ENCODE peak calls at places on chromosomes 2 and 18, in ten cellular contexts. One of them, this sample, is unnamed.

GRCh38 chr2:189274412-189274811 is 94.9 kb upstream of the COL5A2 start:
- DNase-seq in NCI-H2029 treated with DMSO at 0.1 percent for 48 hours: no peak
- DNase-seq in RWPE1: no peak
- DNase-seq in putamen: no peak
- DNase-seq in epithelial cell of esophagus: no peak
- DNase-seq in effector CD4-positive, alpha-beta T cell: no peak
- DNase-seq in neuronal stem cell: no peak
- DNase-seq in heart right ventricle: no peak
- DNase-seq in NCI-H146: no peak
- DNase-seq in stimulated activated CD4-positive, alpha-beta T cell treated with anti-CD3 and anti-CD28 coated beads, TNF-alpha, amount 100 ng/mL, for 1 hour: no peak
- DNase-seq in this sample: no peak

GRCh38 chr2:26150243-26150642 is 22.6 kb upstream of the GAREM2 start:
- DNase-seq in NCI-H2029 treated with DMSO at 0.1 percent for 48 hours: no peak
- DNase-seq in RWPE1: no peak
- DNase-seq in putamen: no peak
- DNase-seq in epithelial cell of esophagus: no peak
- DNase-seq in effector CD4-positive, alpha-beta T cell: no peak
- DNase-seq in neuronal stem cell: no peak
- DNase-seq in heart right ventricle: no peak
- DNase-seq in NCI-H146: no peak
- DNase-seq in stimulated activated CD4-positive, alpha-beta T cell treated with anti-CD3 and anti-CD28 coated beads, TNF-alpha, amount 100 ng/mL, for 1 hour: no peak
- DNase-seq in this sample: no peak

GRCh38 chr2:143955416-143956075 is 564.4 kb downstream of the ZEB2 start:
- DNase-seq in NCI-H2029 treated with DMSO at 0.1 percent for 48 hours: no peak
- DNase-seq in RWPE1: no peak
- DNase-seq in putamen: no peak
- DNase-seq in epithelial cell of esophagus: peak
- DNase-seq in effector CD4-positive, alpha-beta T cell: no peak
- DNase-seq in neuronal stem cell: no peak
- DNase-seq in heart right ventricle: no peak
- DNase-seq in NCI-H146: no peak
- DNase-seq in stimulated activated CD4-positive, alpha-beta T cell treated with anti-CD3 and anti-CD28 coated beads, TNF-alpha, amount 100 ng/mL, for 1 hour: no peak
- DNase-seq in this sample: no peak

GRCh38 chr2:240234503-240234951 is 94.1 kb upstream of the OTOS start:
- DNase-seq in NCI-H2029 treated with DMSO at 0.1 percent for 48 hours: no peak
- DNase-seq in RWPE1: no peak
- DNase-seq in putamen: no peak
- DNase-seq in epithelial cell of esophagus: no peak
- DNase-seq in effector CD4-positive, alpha-beta T cell: no peak
- DNase-seq in neuronal stem cell: no peak
- DNase-seq in heart right ventricle: no peak
- DNase-seq in NCI-H146: no peak
- DNase-seq in stimulated activated CD4-positive, alpha-beta T cell treated with anti-CD3 and anti-CD28 coated beads, TNF-alpha, amount 100 ng/mL, for 1 hour: no peak
- DNase-seq in this sample: no peak

GRCh38 chr2:169464508-169465386 is 14.5 kb upstream of the BBS5 start:
- DNase-seq in NCI-H2029 treated with DMSO at 0.1 percent for 48 hours: no peak
- DNase-seq in RWPE1: no peak
- DNase-seq in putamen: no peak
- DNase-seq in epithelial cell of esophagus: no peak
- DNase-seq in effector CD4-positive, alpha-beta T cell: no peak
- DNase-seq in neuronal stem cell: no peak
- DNase-seq in heart right ventricle: no peak
- DNase-seq in NCI-H146: no peak
- DNase-seq in stimulated activated CD4-positive, alpha-beta T cell treated with anti-CD3 and anti-CD28 coated beads, TNF-alpha, amount 100 ng/mL, for 1 hour: no peak
- DNase-seq in this sample: no peak

GRCh38 chr2:128228894-128229293 is 89.8 kb downstream of the HS6ST1 start:
- DNase-seq in NCI-H2029 treated with DMSO at 0.1 percent for 48 hours: no peak
- DNase-seq in RWPE1: no peak
- DNase-seq in putamen: no peak
- DNase-seq in epithelial cell of esophagus: peak
- DNase-seq in effector CD4-positive, alpha-beta T cell: no peak
- DNase-seq in neuronal stem cell: no peak
- DNase-seq in heart right ventricle: no peak
- DNase-seq in NCI-H146: peak
- DNase-seq in stimulated activated CD4-positive, alpha-beta T cell treated with anti-CD3 and anti-CD28 coated beads, TNF-alpha, amount 100 ng/mL, for 1 hour: no peak
- DNase-seq in this sample: no peak

GRCh38 chr2:53475320-53475719 is 292.3 kb upstream of the CHAC2 start:
- DNase-seq in NCI-H2029 treated with DMSO at 0.1 percent for 48 hours: no peak
- DNase-seq in RWPE1: peak
- DNase-seq in putamen: no peak
- DNase-seq in epithelial cell of esophagus: peak
- DNase-seq in effector CD4-positive, alpha-beta T cell: no peak
- DNase-seq in neuronal stem cell: no peak
- DNase-seq in heart right ventricle: no peak
- DNase-seq in NCI-H146: no peak
- DNase-seq in stimulated activated CD4-positive, alpha-beta T cell treated with anti-CD3 and anti-CD28 coated beads, TNF-alpha, amount 100 ng/mL, for 1 hour: no peak
- DNase-seq in this sample: no peak

GRCh38 chr2:107932986-107933385 is 53.3 kb upstream of the SLC5A7 start:
- DNase-seq in NCI-H2029 treated with DMSO at 0.1 percent for 48 hours: no peak
- DNase-seq in RWPE1: no peak
- DNase-seq in putamen: no peak
- DNase-seq in epithelial cell of esophagus: peak
- DNase-seq in effector CD4-positive, alpha-beta T cell: no peak
- DNase-seq in neuronal stem cell: no peak
- DNase-seq in heart right ventricle: no peak
- DNase-seq in NCI-H146: no peak
- DNase-seq in stimulated activated CD4-positive, alpha-beta T cell treated with anti-CD3 and anti-CD28 coated beads, TNF-alpha, amount 100 ng/mL, for 1 hour: no peak
- DNase-seq in this sample: no peak

GRCh38 chr2:20620271-20620681 is 30.6 kb downstream of the HS1BP3 start:
- DNase-seq in NCI-H2029 treated with DMSO at 0.1 percent for 48 hours: no peak
- DNase-seq in RWPE1: no peak
- DNase-seq in putamen: no peak
- DNase-seq in epithelial cell of esophagus: no peak
- DNase-seq in effector CD4-positive, alpha-beta T cell: no peak
- DNase-seq in neuronal stem cell: no peak
- DNase-seq in heart right ventricle: no peak
- DNase-seq in NCI-H146: no peak
- DNase-seq in stimulated activated CD4-positive, alpha-beta T cell treated with anti-CD3 and anti-CD28 coated beads, TNF-alpha, amount 100 ng/mL, for 1 hour: no peak
- DNase-seq in this sample: no peak

GRCh38 chr18:6683112-6683876 is 46.2 kb upstream of the ARHGAP28 start:
- DNase-seq in NCI-H2029 treated with DMSO at 0.1 percent for 48 hours: peak
- DNase-seq in RWPE1: no peak
- DNase-seq in putamen: no peak
- DNase-seq in epithelial cell of esophagus: no peak
- DNase-seq in effector CD4-positive, alpha-beta T cell: no peak
- DNase-seq in neuronal stem cell: no peak
- DNase-seq in heart right ventricle: peak
- DNase-seq in NCI-H146: peak
- DNase-seq in stimulated activated CD4-positive, alpha-beta T cell treated with anti-CD3 and anti-CD28 coated beads, TNF-alpha, amount 100 ng/mL, for 1 hour: no peak
- DNase-seq in this sample: no peak

GRCh38 chr2:56741601-56742102 is 557.9 kb downstream of the CCDC85A start:
- DNase-seq in NCI-H2029 treated with DMSO at 0.1 percent for 48 hours: no peak
- DNase-seq in RWPE1: peak
- DNase-seq in putamen: no peak
- DNase-seq in epithelial cell of esophagus: peak
- DNase-seq in effector CD4-positive, alpha-beta T cell: no peak
- DNase-seq in neuronal stem cell: no peak
- DNase-seq in heart right ventricle: peak
- DNase-seq in NCI-H146: no peak
- DNase-seq in stimulated activated CD4-positive, alpha-beta T cell treated with anti-CD3 and anti-CD28 coated beads, TNF-alpha, amount 100 ng/mL, for 1 hour: no peak
- DNase-seq in this sample: no peak

GRCh38 chr2:240236217-240237111 is 96.0 kb upstream of the OTOS start:
- DNase-seq in NCI-H2029 treated with DMSO at 0.1 percent for 48 hours: peak
- DNase-seq in RWPE1: no peak
- DNase-seq in putamen: no peak
- DNase-seq in epithelial cell of esophagus: no peak
- DNase-seq in effector CD4-positive, alpha-beta T cell: no peak
- DNase-seq in neuronal stem cell: no peak
- DNase-seq in heart right ventricle: peak
- DNase-seq in NCI-H146: peak
- DNase-seq in stimulated activated CD4-positive, alpha-beta T cell treated with anti-CD3 and anti-CD28 coated beads, TNF-alpha, amount 100 ng/mL, for 1 hour: no peak
- DNase-seq in this sample: no peak

GRCh38 chr2:74639550-74639949 is 8.6 kb downstream of the M1AP start:
- DNase-seq in NCI-H2029 treated with DMSO at 0.1 percent for 48 hours: no peak
- DNase-seq in RWPE1: no peak
- DNase-seq in putamen: no peak
- DNase-seq in epithelial cell of esophagus: no peak
- DNase-seq in effector CD4-positive, alpha-beta T cell: no peak
- DNase-seq in neuronal stem cell: no peak
- DNase-seq in heart right ventricle: no peak
- DNase-seq in NCI-H146: no peak
- DNase-seq in stimulated activated CD4-positive, alpha-beta T cell treated with anti-CD3 and anti-CD28 coated beads, TNF-alpha, amount 100 ng/mL, for 1 hour: no peak
- DNase-seq in this sample: no peak

GRCh38 chr18:62763101-62763521 is 47.8 kb downstream of the PHLPP1 start:
- DNase-seq in NCI-H2029 treated with DMSO at 0.1 percent for 48 hours: no peak
- DNase-seq in RWPE1: peak
- DNase-seq in putamen: no peak
- DNase-seq in epithelial cell of esophagus: peak
- DNase-seq in effector CD4-positive, alpha-beta T cell: no peak
- DNase-seq in neuronal stem cell: no peak
- DNase-seq in heart right ventricle: no peak
- DNase-seq in NCI-H146: no peak
- DNase-seq in stimulated activated CD4-positive, alpha-beta T cell treated with anti-CD3 and anti-CD28 coated beads, TNF-alpha, amount 100 ng/mL, for 1 hour: no peak
- DNase-seq in this sample: no peak

GRCh38 chr2:169734172-169734847 is 678 bp downstream of the KLHL23 start:
- DNase-seq in NCI-H2029 treated with DMSO at 0.1 percent for 48 hours: no peak
- DNase-seq in RWPE1: peak
- DNase-seq in putamen: no peak
- DNase-seq in epithelial cell of esophagus: peak
- DNase-seq in effector CD4-positive, alpha-beta T cell: no peak
- DNase-seq in neuronal stem cell: peak
- DNase-seq in heart right ventricle: peak
- DNase-seq in NCI-H146: peak
- DNase-seq in stimulated activated CD4-positive, alpha-beta T cell treated with anti-CD3 and anti-CD28 coated beads, TNF-alpha, amount 100 ng/mL, for 1 hour: peak
- DNase-seq in this sample: no peak

GRCh38 chr2:203873921-203874631 is 6.5 kb downstream of the CTLA4 start:
- DNase-seq in NCI-H2029 treated with DMSO at 0.1 percent for 48 hours: no peak
- DNase-seq in RWPE1: peak
- DNase-seq in putamen: no peak
- DNase-seq in epithelial cell of esophagus: peak
- DNase-seq in effector CD4-positive, alpha-beta T cell: no peak
- DNase-seq in neuronal stem cell: no peak
- DNase-seq in heart right ventricle: no peak
- DNase-seq in NCI-H146: no peak
- DNase-seq in stimulated activated CD4-positive, alpha-beta T cell treated with anti-CD3 and anti-CD28 coated beads, TNF-alpha, amount 100 ng/mL, for 1 hour: no peak
- DNase-seq in this sample: no peak

GRCh38 chr2:40488101-40488598 is 36.3 kb upstream of the SLC8A1 start:
- DNase-seq in NCI-H2029 treated with DMSO at 0.1 percent for 48 hours: no peak
- DNase-seq in RWPE1: peak
- DNase-seq in putamen: no peak
- DNase-seq in epithelial cell of esophagus: peak
- DNase-seq in effector CD4-positive, alpha-beta T cell: no peak
- DNase-seq in neuronal stem cell: peak
- DNase-seq in heart right ventricle: no peak
- DNase-seq in NCI-H146: peak
- DNase-seq in stimulated activated CD4-positive, alpha-beta T cell treated with anti-CD3 and anti-CD28 coated beads, TNF-alpha, amount 100 ng/mL, for 1 hour: no peak
- DNase-seq in this sample: no peak

GRCh38 chr18:47736376-47737140 is 193.9 kb downstream of the SMAD2 start:
- DNase-seq in NCI-H2029 treated with DMSO at 0.1 percent for 48 hours: no peak
- DNase-seq in RWPE1: no peak
- DNase-seq in putamen: no peak
- DNase-seq in epithelial cell of esophagus: no peak
- DNase-seq in effector CD4-positive, alpha-beta T cell: no peak
- DNase-seq in neuronal stem cell: no peak
- DNase-seq in heart right ventricle: no peak
- DNase-seq in NCI-H146: no peak
- DNase-seq in stimulated activated CD4-positive, alpha-beta T cell treated with anti-CD3 and anti-CD28 coated beads, TNF-alpha, amount 100 ng/mL, for 1 hour: no peak
- DNase-seq in this sample: no peak

GRCh38 chr2:107358362-107358761 is 468.3 kb upstream of the RGPD4 start:
- DNase-seq in NCI-H2029 treated with DMSO at 0.1 percent for 48 hours: no peak
- DNase-seq in RWPE1: no peak
- DNase-seq in putamen: no peak
- DNase-seq in epithelial cell of esophagus: no peak
- DNase-seq in effector CD4-positive, alpha-beta T cell: no peak
- DNase-seq in neuronal stem cell: no peak
- DNase-seq in heart right ventricle: no peak
- DNase-seq in NCI-H146: no peak
- DNase-seq in stimulated activated CD4-positive, alpha-beta T cell treated with anti-CD3 and anti-CD28 coated beads, TNF-alpha, amount 100 ng/mL, for 1 hour: no peak
- DNase-seq in this sample: no peak

GRCh38 chr2:174667461-174667860 is 69.9 kb upstream of the WIPF1 start:
- DNase-seq in NCI-H2029 treated with DMSO at 0.1 percent for 48 hours: no peak
- DNase-seq in RWPE1: no peak
- DNase-seq in putamen: no peak
- DNase-seq in epithelial cell of esophagus: no peak
- DNase-seq in effector CD4-positive, alpha-beta T cell: no peak
- DNase-seq in neuronal stem cell: no peak
- DNase-seq in heart right ventricle: no peak
- DNase-seq in NCI-H146: no peak
- DNase-seq in stimulated activated CD4-positive, alpha-beta T cell treated with anti-CD3 and anti-CD28 coated beads, TNF-alpha, amount 100 ng/mL, for 1 hour: no peak
- DNase-seq in this sample: no peak

GRCh38 chr2:127115471-127116199 is 8.7 kb upstream of the BIN1 start:
- DNase-seq in NCI-H2029 treated with DMSO at 0.1 percent for 48 hours: no peak
- DNase-seq in RWPE1: no peak
- DNase-seq in putamen: no peak
- DNase-seq in epithelial cell of esophagus: no peak
- DNase-seq in effector CD4-positive, alpha-beta T cell: no peak
- DNase-seq in neuronal stem cell: no peak
- DNase-seq in heart right ventricle: no peak
- DNase-seq in NCI-H146: no peak
- DNase-seq in stimulated activated CD4-positive, alpha-beta T cell treated with anti-CD3 and anti-CD28 coated beads, TNF-alpha, amount 100 ng/mL, for 1 hour: no peak
- DNase-seq in this sample: no peak

GRCh38 chr2:170928036-170928823 is 823 bp upstream of the GORASP2 start:
- DNase-seq in NCI-H2029 treated with DMSO at 0.1 percent for 48 hours: peak
- DNase-seq in RWPE1: peak
- DNase-seq in putamen: peak
- DNase-seq in epithelial cell of esophagus: peak
- DNase-seq in effector CD4-positive, alpha-beta T cell: no peak
- DNase-seq in neuronal stem cell: no peak
- DNase-seq in heart right ventricle: no peak
- DNase-seq in NCI-H146: peak
- DNase-seq in stimulated activated CD4-positive, alpha-beta T cell treated with anti-CD3 and anti-CD28 coated beads, TNF-alpha, amount 100 ng/mL, for 1 hour: no peak
- DNase-seq in this sample: no peak